ENCODE peak calls at places on chromosomes 6 and 20, in four cellular contexts. D, P, R and Y are unnamed samples.

GRCh38 chr6:90038951-90039653 is 144.8 kb downstream of the GJA10 start:
- ATAC-seq in R (no peak), D (no peak), P (no peak), Y (no peak)

GRCh38 chr20:50645253-50646068 is 45.9 kb downstream of the RIPOR3 start:
- ATAC-seq in D (no peak), P (no peak), R (peak; percentile 92), Y (no peak)

GRCh38 chr20:58349586-58349985 is 39.4 kb upstream of the VAPB start:
- ATAC-seq in P (no peak), D (no peak), R (no peak), Y (no peak)

GRCh38 chr20:18057106-18057993 is at the start of gene OVOL2:
- ATAC-seq in P (no peak), R (peak; percentile 50), D (no peak), Y (peak; percentile 17)

GRCh38 chr6:127195833-127196232 is 70.8 kb upstream of the RNF146 start:
- ATAC-seq in P (no peak), R (no peak), D (no peak), Y (no peak)

GRCh38 chr20:50189681-50190250 is 864 bp upstream of the CEBPB start:
- ATAC-seq in R (no peak), D (no peak), P (no peak), Y (peak; percentile 5)

GRCh38 chr20:44104807-44105517 is 82.0 kb downstream of the JPH2 start:
- ATAC-seq in P (no peak), D (no peak), R (no peak), Y (no peak)

GRCh38 chr6:98323605-98324004 is 510.8 kb upstream of the POU3F2 start:
- ATAC-seq in P (no peak), R (no peak), D (no peak), Y (no peak)

GRCh38 chr6:61787998-61788397 is 498.0 kb downstream of the KHDRBS2 start:
- ATAC-seq in P (no peak), R (no peak), D (no peak), Y (no peak)

GRCh38 chr6:118559659-118560058 is 11.6 kb downstream of the PLN start:
- ATAC-seq in D (no peak), R (no peak), P (no peak), Y (no peak)

GRCh38 chr6:151564654-151565053 is 70.8 kb downstream of the CCDC170 start:
- ATAC-seq in P (no peak), D (no peak), R (no peak), Y (no peak)

GRCh38 chr6:87830834-87831374 is 128.9 kb upstream of the AKIRIN2 start:
- ATAC-seq in R (no peak), P (no peak), D (no peak), Y (no peak)

GRCh38 chr6:170102582-170103481 is 188.0 kb downstream of the DLL1 start:
- ATAC-seq in D (no peak), P (no peak), R (no peak), Y (no peak)

GRCh38 chr6:52495859-52496396 is 75.8 kb downstream of the EFHC1 start:
- ATAC-seq in P (no peak), D (no peak), R (no peak), Y (no peak)

GRCh38 chr6:47034919-47035318 is 7.2 kb downstream of the ADGRF1 start:
- ATAC-seq in P (no peak), R (peak; percentile 87), D (no peak), Y (no peak)

GRCh38 chr6:158752613-158753012 is 66.6 kb downstream of the EZR start:
- ATAC-seq in D (no peak), R (no peak), P (no peak), Y (peak; percentile 19)

GRCh38 chr20:50762045-50762422 is 30.7 kb downstream of the PARD6B start:
- ATAC-seq in R (peak; percentile 29), D (no peak), P (no peak), Y (no peak)

GRCh38 chr6:79570802-79571367 is 33.7 kb upstream of the LCA5 start:
- ATAC-seq in D (peak; percentile 44), P (no peak), R (peak; percentile 91), Y (no peak)

GRCh38 chr20:15654208-15654649 is 919.0 kb downstream of the KIF16B start:
- ATAC-seq in D (no peak), P (no peak), R (no peak), Y (peak; percentile 89)

GRCh38 chr6:27836783-27837635 is 75.2 kb downstream of the OR2B2 start:
- ATAC-seq in P (peak; percentile 44), R (peak; percentile 29), D (peak; percentile 39), Y (peak; percentile 72)

GRCh38 chr6:131413191-131413830 is 159.7 kb upstream of the ARG1 start:
- ATAC-seq in P (no peak), D (no peak), R (no peak), Y (no peak)

GRCh38 chr6:118708736-118709135 is 57.3 kb upstream of the CEP85L start:
- ATAC-seq in P (no peak), D (no peak), R (peak; percentile 15), Y (no peak)

GRCh38 chr20:63859166-63859699 is 2.1 kb upstream of the ABHD16B start:
- ATAC-seq in R (no peak), P (no peak), D (no peak), Y (no peak)

GRCh38 chr20:15512916-15513315 is 1060.3 kb downstream of the KIF16B start:
- ATAC-seq in R (no peak), D (no peak), P (no peak), Y (no peak)

GRCh38 chr20:46031701-46032254 is 2.8 kb downstream of the SLC12A5 start:
- ATAC-seq in R (peak; percentile 75), P (no peak), D (no peak), Y (no peak)

GRCh38 chr6:431504-431903 is 40.0 kb downstream of the IRF4 start:
- ATAC-seq in P (no peak), R (no peak), D (no peak), Y (peak; percentile 70)

GRCh38 chr6:7129360-7129759 is 21.6 kb downstream of the RREB1 start:
- ATAC-seq in P (peak; percentile 26), D (peak; percentile 69), R (no peak), Y (no peak)

GRCh38 chr6:26264547-26264946 is 100.5 kb upstream of the BTN3A2 start:
- ATAC-seq in R (no peak), P (no peak), D (no peak), Y (no peak)

GRCh38 chr6:63584566-63584965 is 12.3 kb downstream of the LOC128125822 start:
- ATAC-seq in R (peak; percentile 12), P (no peak), D (no peak), Y (no peak)